ENCODE peak calls at places on chromosome 3, in nine cellular contexts. D is OCI-LY7, M is left lung, T is lower leg skin, N is HFF-Myc, Y is BJ, C is WTC11, O is pancreas, R is heart right ventricle. P is an unnamed sample.

GRCh38 chr3:66038726-66039589 is at the start of gene MAGI1:
- DNase-seq in N (peak), D (peak), T (peak), Y (peak), O (peak), M (peak), C (peak), R (peak), P (peak)

GRCh38 chr3:100602506-100603444 is 6.6 kb upstream of the ADGRG7 start:
- DNase-seq in R (no peak), O (no peak), Y (no peak), M (no peak), C (no peak), N (no peak), D (no peak), T (no peak), P (no peak)

GRCh38 chr3:156535162-156535627 is 19.7 kb downstream of the SSR3 start:
- DNase-seq in R (peak), N (peak), Y (peak), M (no peak), O (peak), D (peak), C (no peak), T (peak), P (peak)

GRCh38 chr3:18153571-18154173 is 271.5 kb downstream of the SATB1 start:
- DNase-seq in M (no peak), C (no peak), D (no peak), R (no peak), O (peak), Y (peak), T (no peak), N (peak), P (no peak)

GRCh38 chr3:159884661-159885402 is 103.8 kb upstream of the IL12A start:
- DNase-seq in R (no peak), M (no peak), C (no peak), N (no peak), O (no peak), T (no peak), Y (no peak), D (peak), P (peak)

GRCh38 chr3:137259089-137259488 is 301.3 kb downstream of the IL20RB start:
- DNase-seq in C (no peak), M (no peak), O (no peak), T (no peak), R (no peak), D (no peak), Y (no peak), N (no peak), P (no peak)

GRCh38 chr3:111979689-111980025 is 831 bp downstream of the ABHD10 start:
- DNase-seq in C (no peak), O (no peak), R (no peak), D (no peak), T (no peak), N (no peak), M (no peak), Y (no peak), P (no peak)

GRCh38 chr3:39178553-39178952 is 13.8 kb downstream of the XIRP1 start:
- DNase-seq in N (no peak), O (no peak), D (no peak), Y (no peak), C (no peak), M (no peak), T (no peak), R (peak), P (peak)

GRCh38 chr3:192395506-192395905 is 331.8 kb downstream of the FGF12 start:
- DNase-seq in O (no peak), M (no peak), R (no peak), T (no peak), D (no peak), N (no peak), C (no peak), Y (no peak), P (no peak)

GRCh38 chr3:172315401-172316091 is 132.7 kb downstream of the GHSR start:
- DNase-seq in O (no peak), C (no peak), R (peak), N (peak), Y (peak), T (peak), D (no peak), M (no peak), P (peak)

GRCh38 chr3:48189321-48189720 is 1.1 kb upstream of the CDC25A start:
- DNase-seq in T (no peak), Y (no peak), O (no peak), R (no peak), M (no peak), C (no peak), D (no peak), N (no peak), P (no peak)

GRCh38 chr3:48186993-48187578 is 1.1 kb downstream of the CDC25A start:
- DNase-seq in O (no peak), R (no peak), M (no peak), Y (no peak), N (no peak), C (no peak), T (no peak), D (peak), P (peak)

GRCh38 chr3:48190911-48191310 is 2.7 kb upstream of the CDC25A start:
- DNase-seq in T (no peak), N (no peak), C (no peak), D (no peak), M (no peak), R (no peak), Y (no peak), O (no peak), P (no peak)

GRCh38 chr3:48187579-48188265 is 495 bp downstream of the CDC25A start:
- DNase-seq in R (peak), T (no peak), M (peak), D (peak), N (no peak), O (no peak), C (no peak), Y (no peak), P (peak)

GRCh38 chr3:48188266-48189201 is at the start of gene CDC25A:
- DNase-seq in C (peak), N (peak), D (peak), O (peak), Y (peak), M (peak), T (peak), R (peak), P (peak)
- TF ChIP-seq CTCF in C (no peak), N (no peak), D (no peak), O (no peak), Y (no peak), M (no peak), T (no peak), R (no peak), P (no peak)

GRCh38 chr3:196198771-196199753 is 12.1 kb downstream of the ZDHHC19 start:
- DNase-seq in C (no peak), N (no peak), T (no peak), R (no peak), O (no peak), D (peak), M (no peak), Y (no peak), P (no peak)
- TF ChIP-seq CTCF in C (no peak), N (no peak), T (no peak), R (no peak), O (no peak), D (peak), M (no peak), Y (peak), P (no peak)

GRCh38 chr3:63740116-63740515 is 79.0 kb upstream of the C3orf49 start:
- DNase-seq in O (no peak), T (no peak), D (no peak), M (no peak), N (no peak), R (no peak), C (no peak), Y (no peak), P (no peak)
- TF ChIP-seq CTCF in O (no peak), T (no peak), D (no peak), M (no peak), N (no peak), R (no peak), C (no peak), Y (no peak), P (no peak)

GRCh38 chr3:48413611-48414010 is 16.3 kb downstream of the PLXNB1 start:
- DNase-seq in Y (no peak), T (no peak), D (no peak), M (peak), N (no peak), O (no peak), R (no peak), C (no peak), P (no peak)

GRCh38 chr3:48416091-48416505 is 13.8 kb downstream of the PLXNB1 start:
- DNase-seq in T (no peak), D (no peak), N (no peak), R (no peak), C (no peak), Y (no peak), M (peak), O (no peak), P (no peak)

GRCh38 chr3:48416546-48416945 is 13.3 kb downstream of the PLXNB1 start:
- DNase-seq in Y (no peak), T (no peak), R (no peak), D (no peak), O (no peak), M (no peak), C (no peak), N (no peak), P (no peak)

GRCh38 chr3:48414376-48415250 is 15.3 kb downstream of the PLXNB1 start:
- DNase-seq in M (peak), C (no peak), O (no peak), N (no peak), Y (no peak), R (no peak), D (no peak), T (no peak), P (no peak)

DNA sequence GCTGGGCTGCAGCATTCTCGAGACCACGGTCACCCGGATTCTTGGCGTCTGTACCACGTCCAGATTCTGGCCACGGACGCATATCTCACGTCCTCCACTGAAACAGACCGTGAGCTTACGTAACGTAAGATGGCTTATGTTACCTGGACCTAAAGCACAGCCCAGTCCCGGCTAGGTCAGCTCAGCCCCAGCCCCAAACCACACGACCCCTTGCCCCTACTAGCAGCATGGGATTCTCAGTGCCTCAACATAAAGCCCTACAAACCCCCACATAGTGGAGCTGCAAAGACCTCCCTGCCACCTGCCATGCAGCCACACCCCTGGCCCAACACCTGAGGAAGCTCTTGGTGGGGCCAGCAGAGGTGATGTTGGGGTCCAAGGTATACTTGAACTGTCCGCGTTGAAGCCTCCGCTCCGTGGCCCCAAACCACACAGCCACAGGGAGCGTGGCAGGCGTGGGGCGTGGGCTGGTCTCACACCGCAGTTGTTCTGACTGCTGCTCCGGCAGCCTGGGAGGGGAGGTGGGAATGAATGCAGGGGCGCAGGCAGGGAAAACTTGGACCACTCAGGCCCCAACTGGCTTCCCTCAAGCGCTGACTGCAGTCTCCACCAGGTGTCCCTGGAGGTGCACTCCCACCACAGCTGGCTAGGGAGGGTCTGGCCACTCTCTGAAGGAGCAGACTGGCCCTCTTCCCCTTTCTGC is 14.5 kb downstream of the PLXNB1 start:
- DNase-seq in O (no peak), N (no peak), C (no peak), M (peak), R (no peak), D (no peak), T (no peak), Y (no peak), P (no peak)
- TF ChIP-seq CTCF in O (no peak), N (no peak), C (no peak), M (no peak), R (no peak), D (peak), T (no peak), Y (no peak), P (no peak)